ENCODE peak calls at places on chromosomes 12 and 14, in five cellular contexts. One of them, this sample, is unnamed.

GRCh38 chr14:66563731-66564130 is 55.8 kb downstream of the GPHN start:
- DNase-seq in HepG2: no peak
- DNase-seq in K562: no peak
- DNase-seq in HCT116: no peak
- DNase-seq in GM12878: no peak
- DNase-seq in this sample: no peak

GRCh38 chr12:105469701-105470100 is 139.2 kb downstream of the C12orf75 start:
- DNase-seq in HepG2: no peak
- DNase-seq in K562: no peak
- DNase-seq in HCT116: no peak
- DNase-seq in GM12878: no peak
- DNase-seq in this sample: no peak

GRCh38 chr14:70139384-70139783 is 49.4 kb downstream of the SLC8A3 start:
- DNase-seq in HepG2: no peak
- DNase-seq in K562: no peak
- DNase-seq in HCT116: no peak
- DNase-seq in GM12878: peak
- DNase-seq in this sample: no peak

GRCh38 chr14:26598081-26598671 is 343 bp upstream of the NOVA1 start:
- DNase-seq in HepG2: peak
- DNase-seq in K562: peak
- DNase-seq in HCT116: no peak
- DNase-seq in GM12878: no peak
- DNase-seq in this sample: peak

GRCh38 chr12:110316861-110317260 is 35.8 kb downstream of the ATP2A2 start:
- DNase-seq in HepG2: no peak
- DNase-seq in K562: no peak
- DNase-seq in HCT116: no peak
- DNase-seq in GM12878: no peak
- DNase-seq in this sample: no peak

GRCh38 chr12:115135800-115136211 is 451.8 kb upstream of the TBX3 start:
- DNase-seq in HepG2: no peak
- DNase-seq in K562: no peak
- DNase-seq in HCT116: no peak
- DNase-seq in GM12878: no peak
- DNase-seq in this sample: peak

GRCh38 chr14:38065101-38065762 is 142.5 kb upstream of the SSTR1 start:
- DNase-seq in HepG2: no peak
- DNase-seq in K562: no peak
- DNase-seq in HCT116: no peak
- DNase-seq in GM12878: no peak
- DNase-seq in this sample: no peak

GRCh38 chr12:115640929-115641328 is 636.6 kb downstream of the MED13L start:
- DNase-seq in HepG2: no peak
- DNase-seq in K562: no peak
- DNase-seq in HCT116: no peak
- DNase-seq in GM12878: no peak
- DNase-seq in this sample: no peak

GRCh38 chr14:85195872-85196477 is 334.0 kb upstream of the FLRT2 start:
- DNase-seq in HepG2: no peak
- DNase-seq in K562: no peak
- DNase-seq in HCT116: no peak
- DNase-seq in GM12878: no peak
- DNase-seq in this sample: peak

GRCh38 chr12:6367969-6368892 is 7.1 kb downstream of the SCNN1A start:
- DNase-seq in HepG2: no peak
- DNase-seq in K562: no peak
- DNase-seq in HCT116: no peak
- DNase-seq in GM12878: no peak
- DNase-seq in this sample: peak
- TF ChIP-seq JUND in HepG2: no peak
- TF ChIP-seq JUND in K562: no peak
- TF ChIP-seq JUND in HCT116: no peak
- TF ChIP-seq JUND in GM12878: no peak
- TF ChIP-seq JUND in this sample: no peak

GRCh38 chr14:64465208-64465821 is at the start of gene AKAP5:
- DNase-seq in HepG2: peak
- DNase-seq in K562: peak
- DNase-seq in HCT116: no peak
- DNase-seq in GM12878: no peak
- DNase-seq in this sample: peak
- TF ChIP-seq JUND in HepG2: no peak
- TF ChIP-seq JUND in K562: no peak
- TF ChIP-seq JUND in HCT116: no peak
- TF ChIP-seq JUND in GM12878: no peak
- TF ChIP-seq JUND in this sample: no peak

GRCh38 chr14:28297559-28297958 is 469.0 kb upstream of the FOXG1 start:
- DNase-seq in HepG2: no peak
- DNase-seq in K562: no peak
- DNase-seq in HCT116: no peak
- DNase-seq in GM12878: no peak
- DNase-seq in this sample: no peak
- TF ChIP-seq JUND in HepG2: no peak
- TF ChIP-seq JUND in K562: no peak
- TF ChIP-seq JUND in HCT116: no peak
- TF ChIP-seq JUND in GM12878: no peak
- TF ChIP-seq JUND in this sample: no peak

GRCh38 chr14:105138021-105138541 is 30.5 kb downstream of the JAG2 start:
- DNase-seq in HepG2: no peak
- DNase-seq in K562: no peak
- DNase-seq in HCT116: no peak
- DNase-seq in GM12878: no peak
- DNase-seq in this sample: no peak

GRCh38 chr14:105138551-105139111 is 29.9 kb downstream of the JAG2 start:
- DNase-seq in HepG2: no peak
- DNase-seq in K562: no peak
- DNase-seq in HCT116: no peak
- DNase-seq in GM12878: no peak
- DNase-seq in this sample: no peak

GRCh38 chr14:105137481-105138020 is 31.0 kb downstream of the JAG2 start:
- DNase-seq in HepG2: no peak
- DNase-seq in K562: no peak
- DNase-seq in HCT116: no peak
- DNase-seq in GM12878: no peak
- DNase-seq in this sample: no peak

GRCh38 chr14:105136401-105137322 is 31.9 kb downstream of the JAG2 start:
- DNase-seq in HepG2: no peak
- DNase-seq in K562: no peak
- DNase-seq in HCT116: no peak
- DNase-seq in GM12878: no peak
- DNase-seq in this sample: no peak

DNA sequence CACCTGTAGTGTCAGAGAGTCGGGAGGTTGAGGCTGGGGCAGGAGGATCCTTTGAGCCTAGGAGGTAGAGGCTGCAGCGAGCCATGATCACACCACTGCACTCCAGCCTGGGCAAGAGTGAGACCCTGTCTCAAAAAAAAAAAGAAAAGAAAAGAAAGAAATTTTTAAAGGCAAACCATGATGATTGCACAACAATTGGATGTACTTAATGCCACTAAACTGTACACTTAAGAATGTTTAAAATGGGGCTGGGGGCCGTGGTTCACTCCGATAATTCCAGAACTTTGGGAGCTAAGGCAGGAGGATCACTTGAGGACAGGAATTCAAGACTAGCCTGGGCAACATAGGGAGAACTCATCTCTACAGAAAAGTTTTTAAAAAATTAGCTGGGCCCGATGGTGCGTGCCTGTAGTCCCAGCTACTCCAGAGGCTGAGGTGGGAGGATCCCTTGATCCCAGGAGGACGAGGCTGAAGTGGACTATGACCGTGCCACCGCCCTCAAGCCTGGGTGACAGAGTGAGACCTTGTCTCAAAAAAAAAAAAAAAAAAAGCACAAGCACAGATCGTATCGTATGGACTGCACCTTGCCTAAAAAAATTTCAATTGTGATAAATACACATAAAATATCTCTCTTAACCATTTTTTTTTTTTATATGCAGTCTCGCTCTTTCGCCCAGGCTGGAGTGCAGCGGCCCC is 32.7 kb downstream of the JAG2 start:
- DNase-seq in HepG2: no peak
- DNase-seq in K562: no peak
- DNase-seq in HCT116: no peak
- DNase-seq in GM12878: no peak
- DNase-seq in this sample: no peak
- TF ChIP-seq JUND in HepG2: no peak
- TF ChIP-seq JUND in K562: no peak
- TF ChIP-seq JUND in HCT116: no peak
- TF ChIP-seq JUND in GM12878: no peak
- TF ChIP-seq JUND in this sample: no peak

GRCh38 chr12:93889516-93890202 is 212.5 kb downstream of the CRADD start:
- DNase-seq in HepG2: no peak
- DNase-seq in K562: no peak
- DNase-seq in HCT116: no peak
- DNase-seq in GM12878: no peak
- DNase-seq in this sample: no peak
- TF ChIP-seq JUND in HepG2: no peak
- TF ChIP-seq JUND in K562: peak
- TF ChIP-seq JUND in HCT116: no peak
- TF ChIP-seq JUND in GM12878: no peak
- TF ChIP-seq JUND in this sample: no peak

GRCh38 chr12:80704430-80704829 is 3.0 kb upstream of the MYF6 start:
- DNase-seq in HepG2: no peak
- DNase-seq in K562: no peak
- DNase-seq in HCT116: no peak
- DNase-seq in GM12878: no peak
- DNase-seq in this sample: no peak

GRCh38 chr12:80701388-80701787 is 6.0 kb upstream of the MYF6 start:
- DNase-seq in HepG2: no peak
- DNase-seq in K562: no peak
- DNase-seq in HCT116: no peak
- DNase-seq in GM12878: no peak
- DNase-seq in this sample: no peak

GRCh38 chr12:80700327-80700726 is 7.1 kb upstream of the MYF6 start:
- DNase-seq in HepG2: no peak
- DNase-seq in K562: no peak
- DNase-seq in HCT116: no peak
- DNase-seq in GM12878: no peak
- DNase-seq in this sample: no peak

GRCh38 chr12:80698847-80699542 is 8.4 kb upstream of the MYF6 start:
- DNase-seq in HepG2: no peak
- DNase-seq in K562: no peak
- DNase-seq in HCT116: no peak
- DNase-seq in GM12878: no peak
- DNase-seq in this sample: no peak

GRCh38 chr12:80702889-80703605 is 4.4 kb upstream of the MYF6 start:
- DNase-seq in HepG2: peak
- DNase-seq in K562: no peak
- DNase-seq in HCT116: no peak
- DNase-seq in GM12878: peak
- DNase-seq in this sample: no peak
- TF ChIP-seq JUND in HepG2: no peak
- TF ChIP-seq JUND in K562: no peak
- TF ChIP-seq JUND in HCT116: no peak
- TF ChIP-seq JUND in GM12878: no peak
- TF ChIP-seq JUND in this sample: no peak

GRCh38 chr12:2609020-2609419 is 185.8 kb upstream of the FKBP4 start:
- DNase-seq in HepG2: no peak
- DNase-seq in K562: no peak
- DNase-seq in HCT116: no peak
- DNase-seq in GM12878: no peak
- DNase-seq in this sample: no peak

GRCh38 chr12:2606186-2606910 is 188.4 kb upstream of the FKBP4 start:
- DNase-seq in HepG2: no peak
- DNase-seq in K562: no peak
- DNase-seq in HCT116: no peak
- DNase-seq in GM12878: no peak
- DNase-seq in this sample: no peak

GRCh38 chr12:2607881-2608607 is 186.7 kb upstream of the FKBP4 start:
- DNase-seq in HepG2: no peak
- DNase-seq in K562: no peak
- DNase-seq in HCT116: no peak
- DNase-seq in GM12878: no peak
- DNase-seq in this sample: peak

GRCh38 chr12:2608608-2608945 is 186.2 kb upstream of the FKBP4 start:
- DNase-seq in HepG2: no peak
- DNase-seq in K562: no peak
- DNase-seq in HCT116: no peak
- DNase-seq in GM12878: no peak
- DNase-seq in this sample: no peak

GRCh38 chr12:2605301-2605700 is 189.5 kb upstream of the FKBP4 start:
- DNase-seq in HepG2: no peak
- DNase-seq in K562: no peak
- DNase-seq in HCT116: no peak
- DNase-seq in GM12878: no peak
- DNase-seq in this sample: no peak
- TF ChIP-seq JUND in HepG2: no peak
- TF ChIP-seq JUND in K562: no peak
- TF ChIP-seq JUND in HCT116: no peak
- TF ChIP-seq JUND in GM12878: no peak
- TF ChIP-seq JUND in this sample: no peak

GRCh38 chr14:64040044-64040443 is 187.2 kb downstream of the SYNE2 start:
- DNase-seq in HepG2: no peak
- DNase-seq in K562: no peak
- DNase-seq in HCT116: no peak
- DNase-seq in GM12878: no peak
- DNase-seq in this sample: no peak
- TF ChIP-seq JUND in HepG2: no peak
- TF ChIP-seq JUND in K562: no peak
- TF ChIP-seq JUND in HCT116: no peak
- TF ChIP-seq JUND in GM12878: no peak
- TF ChIP-seq JUND in this sample: no peak

GRCh38 chr12:132458441-132459225 is 31.3 kb upstream of the FBRSL1 start:
- DNase-seq in HepG2: no peak
- DNase-seq in K562: no peak
- DNase-seq in HCT116: no peak
- DNase-seq in GM12878: no peak
- DNase-seq in this sample: no peak
- TF ChIP-seq JUND in HepG2: no peak
- TF ChIP-seq JUND in K562: no peak
- TF ChIP-seq JUND in HCT116: no peak
- TF ChIP-seq JUND in GM12878: no peak
- TF ChIP-seq JUND in this sample: no peak

This sample was measured in T47D.